ENCODE peak calls at places on chromosomes 12 and 14, in four cellular contexts. S is ascending aorta; B is CD8-positive, alpha-beta T cell; L is mesendoderm. U is an unnamed sample.

GRCh38 chr12:72273499-72273837 is 1.3 kb downstream of the TRHDE start:
- DNase-seq in S (no peak), B (no peak), L (no peak), U (no peak)

GRCh38 chr14:68884031-68885030 is 91.5 kb upstream of the ZFP36L1 start:
- DNase-seq in S (no peak), B (no peak), L (no peak), U (no peak)

GRCh38 chr12:84822541-84822940 is 90.1 kb downstream of the SLC6A15 start:
- DNase-seq in S (no peak), B (no peak), L (no peak), U (no peak)

GRCh38 chr12:131438874-131439273 is 272.0 kb upstream of the SFSWAP start:
- DNase-seq in S (no peak), B (no peak), L (peak; percentile 62), U (no peak)

GRCh38 chr12:42372154-42372791 is 46.3 kb downstream of the PPHLN1 start:
- DNase-seq in S (no peak), B (no peak), L (peak; percentile 83), U (no peak)

GRCh38 chr14:72563676-72564075 is 330.2 kb downstream of the DPF3 start:
- DNase-seq in S (no peak), B (no peak), L (no peak), U (no peak)

GRCh38 chr12:111031956-111032919 is 111.9 kb upstream of the MYL2 start:
- DNase-seq in S (no peak), B (no peak), L (no peak), U (no peak)

GRCh38 chr12:93766802-93767523 is 89.8 kb downstream of the CRADD start:
- DNase-seq in S (no peak), B (peak; percentile 43), L (peak; percentile 55), U (peak; percentile 9)

GRCh38 chr14:93061380-93062012 is 54.2 kb downstream of the ITPK1 start:
- DNase-seq in S (no peak), B (no peak), L (no peak), U (no peak)

GRCh38 chr12:89464974-89465592 is 59.5 kb downstream of the GALNT4 start:
- DNase-seq in S (no peak), B (no peak), L (no peak), U (no peak)

GRCh38 chr14:68020999-68021663 is 201.6 kb downstream of the RAD51B start:
- DNase-seq in S (no peak), B (no peak), L (no peak), U (no peak)

GRCh38 chr14:63800083-63800482 is 52.7 kb upstream of the SYNE2 start:
- DNase-seq in S (no peak), B (no peak), L (no peak), U (no peak)

GRCh38 chr12:6224550-6224949 is 24.4 kb downstream of the CD9 start:
- DNase-seq in S (peak; percentile 63), B (no peak), L (no peak), U (peak; percentile 73)

GRCh38 chr12:88790231-88790630 is 210.0 kb upstream of the KITLG start:
- DNase-seq in S (no peak), B (no peak), L (no peak), U (no peak)

GRCh38 chr12:110744697-110745264 is 2.1 kb upstream of the PPP1CC start:
- DNase-seq in S (no peak), B (no peak), L (peak; percentile 28), U (no peak)

GRCh38 chr14:74684444-74684843 is 28.4 kb downstream of the AREL1 start:
- DNase-seq in S (no peak), B (no peak), L (no peak), U (no peak)

GRCh38 chr12:14157129-14157747 is 175.8 kb upstream of the GRIN2B start:
- DNase-seq in S (no peak), B (no peak), L (no peak), U (no peak)

GRCh38 chr12:3483089-3483488 is 7.9 kb upstream of the PRMT8 start:
- DNase-seq in S (no peak), B (no peak), L (peak; percentile 32), U (no peak)

GRCh38 chr12:110126557-110126956 is 2.4 kb downstream of the IFT81 start:
- DNase-seq in S (no peak), B (no peak), L (no peak), U (no peak)

DNA sequence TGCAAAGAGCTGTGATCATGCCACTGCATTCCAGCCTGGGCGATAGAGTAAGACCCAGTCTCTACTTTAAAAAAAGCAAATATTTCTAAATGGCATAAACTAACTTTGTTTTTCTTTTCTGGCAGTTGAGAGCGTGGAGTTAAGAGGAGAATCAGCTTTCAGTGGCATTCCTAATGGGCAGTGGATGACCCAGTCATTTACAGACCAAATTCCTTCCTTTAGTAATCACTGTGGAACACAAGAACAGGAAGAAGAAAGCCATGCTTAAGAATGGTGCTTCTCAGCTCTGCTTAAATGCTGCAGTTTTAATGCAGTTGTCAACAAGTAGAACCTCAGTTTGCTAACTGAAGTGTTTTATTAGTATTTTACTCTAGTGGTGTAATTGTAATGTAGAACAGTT is 21.2 kb downstream of the TDG start:
- DNase-seq in S (no peak), B (no peak), L (peak; percentile 71), U (no peak)
- H3K27ac ChIP-seq in S (no peak overlapping the region), B (no peak overlapping the region), L (no peak overlapping the region), U (no peak overlapping the region)

GRCh38 chr12:119153477-119154434 is 25.0 kb upstream of the HSPB8 start:
- DNase-seq in S (no peak), B (no peak), L (peak; percentile 99), U (no peak)
- H3K27ac ChIP-seq in S (no peak overlapping the region), B (no peak overlapping the region), L (peak overlapping the region; percentile 72), U (no peak overlapping the region)

DNA sequence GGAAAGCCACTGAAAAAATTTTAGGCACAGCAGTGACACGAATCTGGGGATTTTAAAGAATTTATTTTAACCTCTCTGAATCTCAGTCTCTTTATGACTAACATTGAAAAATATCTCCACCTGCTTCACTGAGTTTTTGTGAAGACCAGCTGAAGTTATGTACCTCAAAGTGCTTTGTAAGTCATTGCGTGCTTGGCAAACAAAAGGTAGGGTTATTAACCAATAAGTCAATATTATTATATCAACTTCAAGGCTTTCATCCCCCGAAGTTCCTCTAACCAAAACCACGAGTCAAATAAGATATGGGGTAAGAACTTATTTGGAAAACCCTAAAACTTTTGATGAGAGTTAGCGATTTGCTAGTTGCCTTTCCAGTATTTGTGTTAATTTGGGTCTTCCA is 62.3 kb downstream of the HSPB8 start:
- DNase-seq in S (no peak), B (no peak), L (no peak), U (no peak)
- H3K27ac ChIP-seq in S (no peak overlapping the region), B (no peak overlapping the region), L (no peak overlapping the region), U (no peak overlapping the region)

GRCh38 chr12:120718055-120718454 is 7.6 kb upstream of the ACADS start:
- DNase-seq in S (no peak), B (no peak), L (no peak), U (no peak)
- H3K27ac ChIP-seq in S (no peak overlapping the region), B (no peak overlapping the region), L (no peak overlapping the region), U (no peak overlapping the region)

DNA sequence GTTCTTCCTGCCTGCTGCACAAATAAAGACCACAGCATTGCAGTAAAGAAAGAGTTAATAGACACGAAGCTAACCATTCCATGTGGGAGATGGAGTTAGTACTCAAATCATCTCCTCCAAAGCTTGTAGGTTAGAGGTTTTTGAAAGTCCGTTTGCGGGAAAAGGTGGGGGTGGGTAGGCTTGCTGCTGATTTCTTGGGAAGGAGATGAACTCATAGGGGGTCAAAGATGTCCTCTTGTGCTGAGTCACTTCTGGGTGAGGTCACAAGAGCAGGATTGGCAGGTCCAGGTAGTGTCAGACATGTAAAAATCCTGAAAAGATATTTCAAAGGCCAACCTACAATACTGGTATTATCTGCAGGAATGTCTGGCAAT is 66.4 kb downstream of the PTHLH start:
- DNase-seq in S (no peak), B (no peak), L (peak; percentile 70), U (no peak)
- H3K27ac ChIP-seq in S (no peak overlapping the region), B (no peak overlapping the region), L (peak overlapping the region; percentile 63), U (no peak overlapping the region)

DNA sequence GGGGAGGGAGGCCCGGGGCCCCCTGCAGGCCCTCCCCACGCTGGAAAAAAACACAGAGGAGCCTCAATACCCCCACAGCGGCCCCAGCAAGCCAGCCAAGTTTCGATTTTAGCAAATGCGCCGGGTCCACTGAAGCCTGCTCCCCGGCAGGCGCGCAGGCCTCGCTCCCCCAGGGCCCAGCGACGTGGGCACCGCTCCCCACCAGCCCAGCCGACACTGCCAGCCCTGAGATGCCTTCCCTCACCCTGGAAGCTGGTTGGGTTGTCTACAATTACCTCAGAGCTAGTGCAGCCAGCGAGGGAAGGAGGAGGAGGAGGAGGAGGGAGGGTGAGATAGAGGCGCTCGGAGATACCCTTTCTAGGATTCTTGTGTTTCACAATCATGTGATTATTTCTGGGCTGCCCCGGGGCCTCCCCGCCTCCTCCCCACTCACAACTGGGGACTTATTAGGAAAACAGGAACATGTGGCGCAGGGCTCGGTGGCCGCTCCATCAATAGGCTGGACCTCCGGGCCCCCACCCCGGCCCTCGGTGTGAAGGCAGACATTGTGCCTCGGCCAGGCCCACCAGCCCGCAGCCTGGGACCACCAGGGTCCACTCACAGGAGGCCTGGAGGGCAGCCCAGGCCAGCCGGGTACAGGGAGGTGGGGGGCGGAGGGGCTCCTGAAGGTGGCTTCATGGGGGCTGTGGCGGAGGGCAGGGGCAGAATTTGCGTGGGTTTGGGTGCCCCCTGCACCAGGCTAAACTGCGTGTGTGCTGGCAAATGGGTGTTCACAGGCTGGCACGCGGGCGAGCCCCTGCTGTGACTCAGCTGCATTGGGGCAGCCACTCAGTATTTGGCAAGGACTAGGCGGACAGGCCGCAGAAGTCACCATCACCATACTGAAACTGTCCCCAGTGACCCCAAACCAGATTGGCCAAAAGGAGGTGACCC is 109.9 kb downstream of the NCOR2 start:
- DNase-seq in S (peak; percentile 84), B (peak; percentile 42), L (no peak), U (peak; percentile 43)
- H3K27ac ChIP-seq in S (peak overlapping the region; percentile 99), B (peak overlapping the region; percentile 38), L (no peak overlapping the region), U (peak overlapping the region; percentile 75)